ENCODE peak calls at places on chromosomes 6 and 20, in eight cellular contexts. One of them, this sample, is unnamed.

GRCh38 chr6:41451039-41451438 is 95.1 kb upstream of the FOXP4 start:
- DNase-seq in H1: no peak
- DNase-seq in endothelial cell of umbilical vein: no peak
- DNase-seq in GM12878: no peak
- DNase-seq in SK-N-SH: peak
- DNase-seq in HCT116: no peak
- DNase-seq in K562: peak
- DNase-seq in HepG2: no peak
- DNase-seq in this sample: no peak

GRCh38 chr20:17635846-17636245 is 46.2 kb downstream of the RRBP1 start:
- DNase-seq in H1: no peak
- DNase-seq in endothelial cell of umbilical vein: no peak
- DNase-seq in GM12878: no peak
- DNase-seq in SK-N-SH: no peak
- DNase-seq in HCT116: no peak
- DNase-seq in K562: no peak
- DNase-seq in HepG2: no peak
- DNase-seq in this sample: no peak

GRCh38 chr6:16334671-16335070 is 96.3 kb downstream of the GMPR start:
- DNase-seq in H1: no peak
- DNase-seq in endothelial cell of umbilical vein: no peak
- DNase-seq in GM12878: no peak
- DNase-seq in SK-N-SH: no peak
- DNase-seq in HCT116: no peak
- DNase-seq in K562: no peak
- DNase-seq in HepG2: no peak
- DNase-seq in this sample: peak

GRCh38 chr6:137894779-137895385 is 27.8 kb downstream of the TNFAIP3 start:
- DNase-seq in H1: no peak
- DNase-seq in endothelial cell of umbilical vein: no peak
- DNase-seq in GM12878: no peak
- DNase-seq in SK-N-SH: no peak
- DNase-seq in HCT116: no peak
- DNase-seq in K562: no peak
- DNase-seq in HepG2: no peak
- DNase-seq in this sample: no peak

GRCh38 chr6:158207452-158207788 is 39.3 kb downstream of the GTF2H5 start:
- DNase-seq in H1: no peak
- DNase-seq in endothelial cell of umbilical vein: peak
- DNase-seq in GM12878: peak
- DNase-seq in SK-N-SH: no peak
- DNase-seq in HCT116: no peak
- DNase-seq in K562: no peak
- DNase-seq in HepG2: peak
- DNase-seq in this sample: no peak

GRCh38 chr20:37426978-37427377 is 81.0 kb downstream of the SRC start:
- DNase-seq in H1: no peak
- DNase-seq in endothelial cell of umbilical vein: no peak
- DNase-seq in GM12878: no peak
- DNase-seq in SK-N-SH: no peak
- DNase-seq in HCT116: no peak
- DNase-seq in K562: no peak
- DNase-seq in HepG2: no peak
- DNase-seq in this sample: no peak

GRCh38 chr20:50188879-50189680 is 1.6 kb upstream of the CEBPB start:
- DNase-seq in H1: no peak
- DNase-seq in endothelial cell of umbilical vein: no peak
- DNase-seq in GM12878: no peak
- DNase-seq in SK-N-SH: no peak
- DNase-seq in HCT116: no peak
- DNase-seq in K562: no peak
- DNase-seq in HepG2: peak
- DNase-seq in this sample: no peak

GRCh38 chr20:63895886-63896135 is 885 bp downstream of the DNAJC5 start:
- DNase-seq in H1: no peak
- DNase-seq in endothelial cell of umbilical vein: no peak
- DNase-seq in GM12878: no peak
- DNase-seq in SK-N-SH: no peak
- DNase-seq in HCT116: no peak
- DNase-seq in K562: no peak
- DNase-seq in HepG2: no peak
- DNase-seq in this sample: no peak

GRCh38 chr6:149565539-149566371 is 420 bp upstream of the GINM1 start:
- DNase-seq in H1: peak
- DNase-seq in endothelial cell of umbilical vein: peak
- DNase-seq in GM12878: peak
- DNase-seq in SK-N-SH: peak
- DNase-seq in HCT116: peak
- DNase-seq in K562: peak
- DNase-seq in HepG2: peak
- DNase-seq in this sample: peak

GRCh38 chr6:149566372-149567193 is at the start of gene GINM1:
- DNase-seq in H1: no peak
- DNase-seq in endothelial cell of umbilical vein: peak
- DNase-seq in GM12878: no peak
- DNase-seq in SK-N-SH: peak
- DNase-seq in HCT116: no peak
- DNase-seq in K562: peak
- DNase-seq in HepG2: peak
- DNase-seq in this sample: no peak

GRCh38 chr6:149563928-149564325 is 2.2 kb upstream of the GINM1 start:
- DNase-seq in H1: no peak
- DNase-seq in endothelial cell of umbilical vein: no peak
- DNase-seq in GM12878: no peak
- DNase-seq in SK-N-SH: no peak
- DNase-seq in HCT116: no peak
- DNase-seq in K562: no peak
- DNase-seq in HepG2: no peak
- DNase-seq in this sample: no peak

GRCh38 chr6:149560736-149561135 is 5.4 kb upstream of the GINM1 start:
- DNase-seq in H1: no peak
- DNase-seq in endothelial cell of umbilical vein: peak
- DNase-seq in GM12878: no peak
- DNase-seq in SK-N-SH: peak
- DNase-seq in HCT116: peak
- DNase-seq in K562: no peak
- DNase-seq in HepG2: no peak
- DNase-seq in this sample: no peak

DNA sequence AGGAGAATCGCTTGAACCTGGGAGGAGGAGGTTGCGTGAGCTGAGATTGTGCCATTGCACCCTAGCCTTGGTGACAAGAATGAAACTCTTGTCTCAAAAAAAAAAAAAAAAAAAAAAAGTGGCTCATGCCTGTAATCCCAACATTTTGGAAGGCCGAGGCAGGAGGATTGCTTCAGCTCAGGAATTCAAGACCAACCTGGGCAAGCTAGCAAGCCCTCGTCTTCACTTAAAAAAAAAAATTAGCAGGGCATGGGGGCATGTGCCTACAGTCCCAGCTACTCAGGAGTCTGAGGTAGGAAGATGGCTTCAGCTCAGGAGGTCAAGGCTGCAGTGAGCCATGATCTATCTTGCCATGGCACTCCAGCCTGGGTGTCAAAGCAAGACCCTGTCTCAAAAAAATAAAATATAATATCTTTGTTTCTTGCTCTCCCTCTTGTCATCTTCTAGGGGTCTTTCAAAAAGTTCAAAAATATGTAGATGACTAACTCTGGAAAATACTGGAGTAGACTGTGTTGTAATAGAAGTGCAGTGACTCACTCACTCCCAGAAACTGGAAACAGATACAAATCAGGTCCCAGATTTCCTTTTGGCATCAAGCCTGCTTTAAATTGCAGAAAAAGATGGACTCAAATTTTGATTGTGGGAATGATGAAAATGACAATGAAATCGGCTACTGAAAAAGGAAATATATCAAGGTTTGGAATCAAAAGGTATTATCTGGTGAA is 2.8 kb upstream of the GINM1 start:
- DNase-seq in H1: no peak
- DNase-seq in endothelial cell of umbilical vein: peak
- DNase-seq in GM12878: no peak
- DNase-seq in SK-N-SH: no peak
- DNase-seq in HCT116: no peak
- DNase-seq in K562: no peak
- DNase-seq in HepG2: no peak
- DNase-seq in this sample: no peak
- H3K27ac ChIP-seq in H1: no peak
- H3K27ac ChIP-seq in endothelial cell of umbilical vein: peak
- H3K27ac ChIP-seq in GM12878: no peak
- H3K27ac ChIP-seq in SK-N-SH: peak
- H3K27ac ChIP-seq in HCT116: no peak
- H3K27ac ChIP-seq in K562: no peak
- H3K27ac ChIP-seq in HepG2: no peak
- H3K27ac ChIP-seq in this sample: no peak

GRCh38 chr6:147202516-147203310 is 1.5 kb upstream of the STXBP5 start:
- DNase-seq in H1: peak
- DNase-seq in endothelial cell of umbilical vein: peak
- DNase-seq in GM12878: peak
- DNase-seq in SK-N-SH: peak
- DNase-seq in HCT116: peak
- DNase-seq in K562: peak
- DNase-seq in HepG2: peak
- DNase-seq in this sample: peak

GRCh38 chr6:147201885-147202515 is 2.2 kb upstream of the STXBP5 start:
- DNase-seq in H1: no peak
- DNase-seq in endothelial cell of umbilical vein: no peak
- DNase-seq in GM12878: no peak
- DNase-seq in SK-N-SH: peak
- DNase-seq in HCT116: no peak
- DNase-seq in K562: peak
- DNase-seq in HepG2: peak
- DNase-seq in this sample: no peak

GRCh38 chr6:147204843-147205311 is 660 bp downstream of the STXBP5 start:
- DNase-seq in H1: no peak
- DNase-seq in endothelial cell of umbilical vein: peak
- DNase-seq in GM12878: no peak
- DNase-seq in SK-N-SH: no peak
- DNase-seq in HCT116: no peak
- DNase-seq in K562: no peak
- DNase-seq in HepG2: no peak
- DNase-seq in this sample: no peak

GRCh38 chr6:147204060-147204785 is at the start of gene STXBP5:
- DNase-seq in H1: no peak
- DNase-seq in endothelial cell of umbilical vein: peak
- DNase-seq in GM12878: no peak
- DNase-seq in SK-N-SH: peak
- DNase-seq in HCT116: no peak
- DNase-seq in K562: peak
- DNase-seq in HepG2: peak
- DNase-seq in this sample: no peak

GRCh38 chr6:147203311-147204059 is 732 bp upstream of the STXBP5 start:
- DNase-seq in H1: no peak
- DNase-seq in endothelial cell of umbilical vein: peak
- DNase-seq in GM12878: peak
- DNase-seq in SK-N-SH: peak
- DNase-seq in HCT116: peak
- DNase-seq in K562: peak
- DNase-seq in HepG2: peak
- DNase-seq in this sample: peak
- TF ChIP-seq POLR2AphosphoS5 in H1: peak
- TF ChIP-seq POLR2AphosphoS5 in endothelial cell of umbilical vein: peak
- TF ChIP-seq POLR2AphosphoS5 in GM12878: no peak
- TF ChIP-seq POLR2AphosphoS5 in SK-N-SH: peak
- TF ChIP-seq POLR2AphosphoS5 in HCT116: peak
- TF ChIP-seq POLR2AphosphoS5 in K562: peak
- TF ChIP-seq POLR2AphosphoS5 in HepG2: peak
- TF ChIP-seq POLR2AphosphoS5 in this sample: peak

DNA sequence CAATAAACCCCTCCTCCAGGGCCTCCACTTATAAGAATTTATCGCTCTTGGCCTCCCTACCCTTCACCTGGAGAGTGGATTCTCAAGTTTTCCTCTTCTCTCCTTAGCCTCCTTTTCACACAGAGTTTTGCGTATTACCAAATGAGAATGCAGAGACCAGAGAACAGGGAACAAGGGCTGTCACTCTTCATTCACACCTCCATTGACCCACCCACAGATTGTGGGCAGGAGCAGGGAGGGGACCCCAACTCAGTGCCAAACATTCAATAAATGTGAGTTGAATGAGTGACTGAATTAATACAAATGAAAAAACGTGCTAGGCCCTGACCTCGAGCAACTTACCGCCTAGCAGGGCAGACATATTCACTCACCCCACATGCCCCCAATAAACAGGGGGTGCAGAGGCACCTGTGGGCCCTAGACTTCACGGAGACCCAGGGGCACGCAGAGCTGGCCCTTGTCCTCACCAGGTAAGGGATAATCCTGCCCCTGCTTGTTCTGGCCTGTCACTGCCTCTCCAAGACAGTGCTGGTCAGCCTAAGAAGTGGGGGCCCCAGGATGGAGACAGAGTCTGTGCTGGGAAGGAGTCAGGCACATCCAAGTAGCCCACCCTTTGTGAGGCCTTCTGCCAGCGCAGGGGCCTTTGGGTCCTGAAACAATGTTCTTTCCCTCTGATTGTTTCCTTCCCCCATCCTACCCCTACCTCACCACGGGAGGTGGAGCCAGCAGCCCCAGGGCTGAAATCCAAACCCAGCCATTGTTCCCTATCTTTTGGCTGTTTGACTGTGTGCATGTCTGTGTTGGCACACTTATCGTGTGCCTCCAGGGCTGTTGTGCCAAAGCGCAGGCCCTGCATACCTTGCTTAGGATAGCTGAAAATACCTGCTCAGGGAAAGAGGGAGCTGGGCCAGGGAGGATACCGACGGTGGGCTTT is 8.4 kb upstream of the TJAP1 start:
- DNase-seq in H1: no peak
- DNase-seq in endothelial cell of umbilical vein: no peak
- DNase-seq in GM12878: no peak
- DNase-seq in SK-N-SH: no peak
- DNase-seq in HCT116: no peak
- DNase-seq in K562: no peak
- DNase-seq in HepG2: no peak
- DNase-seq in this sample: no peak
- H3K9ac ChIP-seq in H1: no peak
- H3K9ac ChIP-seq in endothelial cell of umbilical vein: no peak
- H3K9ac ChIP-seq in GM12878: no peak
- H3K9ac ChIP-seq in SK-N-SH: no peak
- H3K9ac ChIP-seq in HCT116: no peak
- H3K9ac ChIP-seq in K562: peak
- H3K9ac ChIP-seq in HepG2: no peak
- H3K9ac ChIP-seq in this sample: no peak

DNA sequence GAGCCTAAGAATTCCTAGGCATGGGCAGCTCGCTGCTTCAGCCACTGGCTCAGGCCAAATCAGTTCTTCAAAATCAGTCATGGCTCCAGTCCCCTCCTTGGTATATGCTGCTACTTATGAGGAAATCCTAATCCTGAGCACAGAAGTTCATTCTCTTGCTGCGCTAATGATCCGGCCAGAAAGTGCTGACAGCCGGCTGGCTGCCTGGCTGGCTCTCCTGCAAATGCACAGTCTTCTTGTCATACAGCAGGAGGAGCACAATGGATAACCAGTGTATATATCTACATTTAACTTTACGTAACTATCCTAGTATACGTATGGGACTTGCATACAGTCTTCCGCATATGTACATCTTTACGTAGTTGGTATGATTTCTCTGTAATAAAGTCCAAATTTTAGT is 500.8 kb downstream of the PRKN start:
- DNase-seq in H1: no peak
- DNase-seq in endothelial cell of umbilical vein: no peak
- DNase-seq in GM12878: no peak
- DNase-seq in SK-N-SH: no peak
- DNase-seq in HCT116: no peak
- DNase-seq in K562: no peak
- DNase-seq in HepG2: no peak
- DNase-seq in this sample: no peak
- H3K27ac ChIP-seq in H1: no peak
- H3K27ac ChIP-seq in endothelial cell of umbilical vein: no peak
- H3K27ac ChIP-seq in GM12878: no peak
- H3K27ac ChIP-seq in SK-N-SH: no peak
- H3K27ac ChIP-seq in HCT116: no peak
- H3K27ac ChIP-seq in K562: no peak
- H3K27ac ChIP-seq in HepG2: no peak
- H3K27ac ChIP-seq in this sample: no peak

This sample was measured in SK-N-MC.